ENCODE peak calls at places on chromosomes 3 and 15, in six cellular contexts. One of them, this sample, is unnamed.

GRCh38 chr3:126259411-126260391 is 79.3 kb upstream of the ALDH1L1 start:
- DNase-seq in AG04449: no peak
- DNase-seq in endothelial cell: peak; percentile 69
- DNase-seq in upper lobe of right lung: peak; percentile 85
- DNase-seq in left ventricle myocardium inferior: peak; percentile 74
- DNase-seq in HFF-Myc: no peak
- DNase-seq in this sample: peak; percentile 57

GRCh38 chr3:170863768-170864167 is 6.2 kb downstream of the RPL22L1 start:
- DNase-seq in AG04449: no peak
- DNase-seq in endothelial cell: no peak
- DNase-seq in upper lobe of right lung: no peak
- DNase-seq in left ventricle myocardium inferior: no peak
- DNase-seq in HFF-Myc: no peak
- DNase-seq in this sample: no peak

GRCh38 chr15:24617646-24618045 is 57.9 kb upstream of the NPAP1 start:
- DNase-seq in AG04449: no peak
- DNase-seq in endothelial cell: no peak
- DNase-seq in upper lobe of right lung: no peak
- DNase-seq in left ventricle myocardium inferior: no peak
- DNase-seq in HFF-Myc: no peak
- DNase-seq in this sample: no peak

GRCh38 chr3:42503957-42504333 is 1.5 kb downstream of the VIPR1 start:
- DNase-seq in AG04449: no peak
- DNase-seq in endothelial cell: no peak
- DNase-seq in upper lobe of right lung: peak; percentile 21
- DNase-seq in left ventricle myocardium inferior: no peak
- DNase-seq in HFF-Myc: no peak
- DNase-seq in this sample: no peak

GRCh38 chr3:65587650-65588439 is 450.9 kb downstream of the MAGI1 start:
- DNase-seq in AG04449: no peak
- DNase-seq in endothelial cell: no peak
- DNase-seq in upper lobe of right lung: no peak
- DNase-seq in left ventricle myocardium inferior: no peak
- DNase-seq in HFF-Myc: no peak
- DNase-seq in this sample: no peak

GRCh38 chr3:56620371-56620770 is 62.7 kb downstream of the TASOR start:
- DNase-seq in AG04449: no peak
- DNase-seq in endothelial cell: no peak
- DNase-seq in upper lobe of right lung: no peak
- DNase-seq in left ventricle myocardium inferior: no peak
- DNase-seq in HFF-Myc: no peak
- DNase-seq in this sample: no peak

GRCh38 chr3:43389388-43390254 is 103.3 kb downstream of the SNRK start:
- DNase-seq in AG04449: no peak
- DNase-seq in endothelial cell: peak; percentile 46
- DNase-seq in upper lobe of right lung: no peak
- DNase-seq in left ventricle myocardium inferior: no peak
- DNase-seq in HFF-Myc: no peak
- DNase-seq in this sample: no peak

GRCh38 chr3:126135398-126136076 is 44.8 kb downstream of the ALDH1L1 start:
- DNase-seq in AG04449: no peak
- DNase-seq in endothelial cell: no peak
- DNase-seq in upper lobe of right lung: peak; percentile 60
- DNase-seq in left ventricle myocardium inferior: no peak
- DNase-seq in HFF-Myc: no peak
- DNase-seq in this sample: peak; percentile 0

GRCh38 chr3:171810278-171811058 is at the start of gene PLD1:
- DNase-seq in AG04449: no peak
- DNase-seq in endothelial cell: peak; percentile 59
- DNase-seq in upper lobe of right lung: peak; percentile 95
- DNase-seq in left ventricle myocardium inferior: peak; percentile 85
- DNase-seq in HFF-Myc: no peak
- DNase-seq in this sample: peak; percentile 97

GRCh38 chr15:85401108-85401765 is 20.8 kb downstream of the AKAP13 start:
- DNase-seq in AG04449: no peak
- DNase-seq in endothelial cell: no peak
- DNase-seq in upper lobe of right lung: no peak
- DNase-seq in left ventricle myocardium inferior: no peak
- DNase-seq in HFF-Myc: no peak
- DNase-seq in this sample: no peak

GRCh38 chr3:179450321-179450720 is 949 bp downstream of the GNB4 start:
- DNase-seq in AG04449: no peak
- DNase-seq in endothelial cell: no peak
- DNase-seq in upper lobe of right lung: no peak
- DNase-seq in left ventricle myocardium inferior: no peak
- DNase-seq in HFF-Myc: no peak
- DNase-seq in this sample: no peak

GRCh38 chr3:186176382-186176990 is 67.6 kb upstream of the ETV5 start:
- DNase-seq in AG04449: no peak
- DNase-seq in endothelial cell: no peak
- DNase-seq in upper lobe of right lung: no peak
- DNase-seq in left ventricle myocardium inferior: no peak
- DNase-seq in HFF-Myc: no peak
- DNase-seq in this sample: no peak

GRCh38 chr3:39850707-39851014 is 41.3 kb downstream of the MYRIP start:
- DNase-seq in AG04449: no peak
- DNase-seq in endothelial cell: no peak
- DNase-seq in upper lobe of right lung: no peak
- DNase-seq in left ventricle myocardium inferior: no peak
- DNase-seq in HFF-Myc: no peak
- DNase-seq in this sample: no peak

GRCh38 chr3:108017587-108017986 is 73.2 kb downstream of the CD47 start:
- DNase-seq in AG04449: no peak
- DNase-seq in endothelial cell: no peak
- DNase-seq in upper lobe of right lung: no peak
- DNase-seq in left ventricle myocardium inferior: no peak
- DNase-seq in HFF-Myc: no peak
- DNase-seq in this sample: no peak

GRCh38 chr3:183845090-183845489 is 19.7 kb upstream of the MAP6D1 start:
- DNase-seq in AG04449: no peak
- DNase-seq in endothelial cell: no peak
- DNase-seq in upper lobe of right lung: no peak
- DNase-seq in left ventricle myocardium inferior: no peak
- DNase-seq in HFF-Myc: no peak
- DNase-seq in this sample: no peak

GRCh38 chr15:101635944-101636727 is 16.0 kb downstream of the TM2D3 start:
- DNase-seq in AG04449: no peak
- DNase-seq in endothelial cell: no peak
- DNase-seq in upper lobe of right lung: no peak
- DNase-seq in left ventricle myocardium inferior: no peak
- DNase-seq in HFF-Myc: no peak
- DNase-seq in this sample: no peak

GRCh38 chr3:38843898-38844297 is 27.9 kb upstream of the SCN10A start:
- DNase-seq in AG04449: no peak
- DNase-seq in endothelial cell: peak; percentile 23
- DNase-seq in upper lobe of right lung: no peak
- DNase-seq in left ventricle myocardium inferior: no peak
- DNase-seq in HFF-Myc: peak; percentile 48
- DNase-seq in this sample: peak; percentile 37
- TF ChIP-seq CTCF in AG04449: peak; percentile 61
- TF ChIP-seq CTCF in endothelial cell: no peak
- TF ChIP-seq CTCF in upper lobe of right lung: no peak
- TF ChIP-seq CTCF in left ventricle myocardium inferior: peak; percentile 67
- TF ChIP-seq CTCF in HFF-Myc: peak; percentile 50
- TF ChIP-seq CTCF in this sample: peak; percentile 23

DNA sequence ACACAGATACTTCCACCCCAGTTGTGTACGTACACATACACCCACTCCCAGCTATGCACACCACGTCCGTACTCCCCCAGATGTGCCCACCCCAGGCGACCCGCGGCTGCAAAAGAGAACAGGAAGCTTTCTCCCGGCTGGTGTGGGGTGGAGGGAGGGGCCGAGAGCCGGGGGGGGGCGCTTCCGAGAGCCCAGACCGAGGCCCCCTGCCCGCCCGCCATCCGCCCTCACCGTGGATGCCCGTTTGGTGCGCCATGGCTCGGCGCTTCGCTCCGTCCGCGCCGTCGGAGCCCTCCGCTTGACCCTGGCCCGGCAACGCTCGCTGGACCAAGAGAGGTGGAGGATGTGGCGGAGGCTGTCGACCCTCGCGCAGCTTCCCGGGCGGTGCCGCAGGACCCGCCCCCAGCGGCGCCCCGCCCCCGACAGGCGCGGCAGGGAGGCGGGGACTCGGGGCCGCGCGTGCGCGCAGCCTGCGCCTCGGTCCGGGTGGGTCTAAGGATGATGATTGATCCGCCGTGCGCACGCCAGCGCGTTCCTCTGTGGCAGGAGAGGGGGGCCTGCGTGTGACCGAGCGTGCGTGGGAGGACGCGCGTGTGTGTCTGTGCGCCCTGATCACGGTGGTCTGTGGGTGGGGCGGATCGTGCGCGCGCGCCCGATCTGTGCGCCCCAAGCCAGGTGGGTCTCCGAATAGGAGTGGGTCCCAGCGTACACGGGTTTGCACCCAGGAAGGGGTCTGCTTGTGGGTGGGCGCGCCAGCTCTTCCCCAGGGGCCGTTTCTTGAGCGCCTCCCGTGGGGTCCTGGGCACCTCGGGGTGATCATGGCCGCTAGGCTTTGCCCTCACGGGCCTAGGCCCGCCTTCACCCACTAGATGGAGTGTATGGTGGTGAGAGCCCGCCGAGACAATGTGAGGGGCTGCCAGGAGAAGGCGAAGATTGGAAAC is at the start of gene TWF2:
- DNase-seq in AG04449: no peak
- DNase-seq in endothelial cell: peak; percentile 87
- DNase-seq in upper lobe of right lung: peak; percentile 91
- DNase-seq in left ventricle myocardium inferior: peak; percentile 80
- DNase-seq in HFF-Myc: no peak
- DNase-seq in this sample: peak; percentile 86
- TF ChIP-seq CTCF in AG04449: peak; percentile 43
- TF ChIP-seq CTCF in endothelial cell: no peak
- TF ChIP-seq CTCF in upper lobe of right lung: peak; percentile 50
- TF ChIP-seq CTCF in left ventricle myocardium inferior: peak; percentile 58
- TF ChIP-seq CTCF in HFF-Myc: peak; percentile 26
- TF ChIP-seq CTCF in this sample: no peak

DNA sequence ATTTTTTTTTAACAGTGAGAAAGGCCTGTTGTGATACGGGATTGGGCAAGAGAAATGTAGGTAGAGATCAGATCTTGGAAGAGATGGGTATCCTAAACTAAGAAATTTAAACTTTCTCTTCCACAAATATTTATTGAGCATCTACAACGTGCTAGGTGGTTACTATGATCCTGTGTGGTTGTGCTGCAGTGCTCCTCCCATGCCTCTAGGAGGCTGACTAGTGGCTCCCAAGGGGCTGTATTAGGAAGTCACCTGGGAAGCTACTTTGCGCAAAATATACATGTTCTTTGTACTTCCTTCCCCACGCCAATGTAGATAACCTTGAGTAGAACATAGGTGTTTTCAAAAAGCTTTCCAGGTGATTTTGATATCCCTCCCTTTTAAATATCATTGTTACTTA is 27.2 kb downstream of the USP3 start:
- DNase-seq in AG04449: no peak
- DNase-seq in endothelial cell: no peak
- DNase-seq in upper lobe of right lung: no peak
- DNase-seq in left ventricle myocardium inferior: no peak
- DNase-seq in HFF-Myc: no peak
- DNase-seq in this sample: no peak
- TF ChIP-seq CTCF in AG04449: no peak
- TF ChIP-seq CTCF in endothelial cell: peak; percentile 31
- TF ChIP-seq CTCF in upper lobe of right lung: peak; percentile 26
- TF ChIP-seq CTCF in left ventricle myocardium inferior: peak; percentile 19
- TF ChIP-seq CTCF in HFF-Myc: peak; percentile 46
- TF ChIP-seq CTCF in this sample: peak; percentile 21

DNA sequence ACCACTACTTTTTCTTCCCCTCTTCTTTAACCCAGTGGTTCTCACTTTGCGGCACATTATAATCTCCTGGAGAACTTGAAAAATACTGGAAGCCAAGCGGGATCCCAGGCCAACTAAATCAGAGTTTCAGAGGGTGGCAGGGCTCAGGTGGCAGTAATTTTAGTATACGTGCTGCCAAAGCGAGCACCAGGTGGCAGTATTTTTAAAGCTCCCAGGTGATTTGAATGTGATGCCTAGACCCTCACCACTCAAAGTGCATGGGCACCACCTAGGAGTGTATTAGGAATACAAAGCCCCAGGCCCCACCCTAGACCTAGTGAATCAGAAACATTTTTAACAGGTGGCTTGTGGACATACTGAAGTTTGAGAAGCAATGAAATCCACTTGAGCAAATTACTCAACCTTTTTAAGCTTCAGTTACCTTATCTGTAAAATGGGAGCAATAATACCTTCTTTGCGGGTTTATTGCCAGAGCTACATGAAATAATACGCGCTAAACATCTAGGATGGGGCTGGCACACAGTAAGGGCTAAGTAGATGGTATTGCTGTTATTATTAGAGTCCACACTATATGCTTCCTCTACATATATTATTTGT is 8.3 kb downstream of the B3GALNT1 start:
- DNase-seq in AG04449: no peak
- DNase-seq in endothelial cell: peak; percentile 13
- DNase-seq in upper lobe of right lung: no peak
- DNase-seq in left ventricle myocardium inferior: no peak
- DNase-seq in HFF-Myc: no peak
- DNase-seq in this sample: peak; percentile 68
- TF ChIP-seq CTCF in AG04449: peak; percentile 0
- TF ChIP-seq CTCF in endothelial cell: peak; percentile 20
- TF ChIP-seq CTCF in upper lobe of right lung: no peak
- TF ChIP-seq CTCF in left ventricle myocardium inferior: peak; percentile 54
- TF ChIP-seq CTCF in HFF-Myc: peak; percentile 39
- TF ChIP-seq CTCF in this sample: peak; percentile 91

GRCh38 chr3:24684506-24685023 is 189.9 kb upstream of the THRB start:
- DNase-seq in AG04449: no peak
- DNase-seq in endothelial cell: no peak
- DNase-seq in upper lobe of right lung: no peak
- DNase-seq in left ventricle myocardium inferior: no peak
- DNase-seq in HFF-Myc: no peak
- DNase-seq in this sample: no peak

GRCh38 chr3:24688446-24689148 is 193.9 kb upstream of the THRB start:
- DNase-seq in AG04449: no peak
- DNase-seq in endothelial cell: no peak
- DNase-seq in upper lobe of right lung: no peak
- DNase-seq in left ventricle myocardium inferior: no peak
- DNase-seq in HFF-Myc: no peak
- DNase-seq in this sample: no peak

GRCh38 chr3:24689353-24689752 is 194.7 kb upstream of the THRB start:
- DNase-seq in AG04449: no peak
- DNase-seq in endothelial cell: no peak
- DNase-seq in upper lobe of right lung: no peak
- DNase-seq in left ventricle myocardium inferior: no peak
- DNase-seq in HFF-Myc: no peak
- DNase-seq in this sample: no peak

GRCh38 chr3:24686764-24687163 is 192.1 kb upstream of the THRB start:
- DNase-seq in AG04449: no peak
- DNase-seq in endothelial cell: no peak
- DNase-seq in upper lobe of right lung: no peak
- DNase-seq in left ventricle myocardium inferior: no peak
- DNase-seq in HFF-Myc: no peak
- DNase-seq in this sample: no peak

DNA sequence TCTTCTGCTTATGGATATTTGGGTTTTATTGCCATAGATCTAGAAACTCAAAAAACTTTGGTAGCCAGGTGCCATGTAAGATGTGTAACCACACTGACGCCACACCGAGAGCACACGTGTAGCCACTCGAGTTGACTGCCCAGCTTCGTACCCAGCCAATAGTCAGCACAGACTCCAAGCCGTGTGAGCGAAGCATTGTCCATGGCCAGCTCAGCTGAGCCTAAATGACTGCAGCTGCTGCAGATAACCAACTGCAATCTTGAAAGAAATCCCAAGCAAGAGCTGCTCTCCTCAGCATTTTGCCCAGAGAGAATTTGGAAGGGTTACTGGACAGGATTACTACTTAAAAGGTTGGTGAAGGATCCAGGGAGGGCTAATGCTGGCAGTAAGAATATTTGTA is 193.0 kb upstream of the THRB start:
- DNase-seq in AG04449: no peak
- DNase-seq in endothelial cell: no peak
- DNase-seq in upper lobe of right lung: no peak
- DNase-seq in left ventricle myocardium inferior: no peak
- DNase-seq in HFF-Myc: no peak
- DNase-seq in this sample: no peak
- TF ChIP-seq CTCF in AG04449: no peak
- TF ChIP-seq CTCF in endothelial cell: no peak
- TF ChIP-seq CTCF in upper lobe of right lung: no peak
- TF ChIP-seq CTCF in left ventricle myocardium inferior: no peak
- TF ChIP-seq CTCF in HFF-Myc: no peak
- TF ChIP-seq CTCF in this sample: no peak

This sample was measured in Calu3.